ENCODE peak calls at places on chromosomes 5 and 9, in five cellular contexts. V, U, C, R and F are unnamed samples.

GRCh38 chr5:172973127-172973916 is 10.2 kb upstream of the ATP6V0E1 start:
- DNase-seq in R (no peak), U (no peak), C (no peak), V (no peak), F (no peak)

GRCh38 chr9:71644819-71645362 is 123.4 kb downstream of the CEMIP2 start:
- DNase-seq in C (no peak), V (no peak), R (no peak), U (no peak), F (no peak)

GRCh38 chr5:34674226-34674625 is 18.1 kb downstream of the RAI14 start:
- DNase-seq in U (no peak), V (peak), C (no peak), R (no peak), F (peak)

GRCh38 chr5:18744990-18745590 is 1110.8 kb downstream of the TAF11L14 start:
- DNase-seq in C (peak), V (no peak), U (no peak), R (no peak), F (no peak)

GRCh38 chr9:4298255-4299005 is 1.4 kb downstream of the GLIS3 start:
- DNase-seq in C (no peak), U (peak), V (peak), R (peak), F (no peak)

GRCh38 chr9:101737705-101738565 is 512 bp downstream of the GRIN3A start:
- DNase-seq in R (peak), U (peak), V (no peak), C (no peak), F (no peak)

GRCh38 chr5:120535900-120536299 is 71.8 kb downstream of the PRR16 start:
- DNase-seq in C (no peak), R (no peak), U (no peak), V (no peak), F (no peak)

GRCh38 chr9:12930906-12931305 is 156.1 kb downstream of the LURAP1L start:
- DNase-seq in R (peak), U (peak), V (peak), C (no peak), F (no peak)

GRCh38 chr5:67723873-67724272 is 491.7 kb upstream of the PIK3R1 start:
- DNase-seq in V (no peak), C (no peak), U (no peak), R (no peak), F (no peak)

GRCh38 chr9:69675563-69675962 is 3.4 kb upstream of the APBA1 start:
- DNase-seq in R (no peak), U (no peak), C (no peak), V (no peak), F (no peak)

GRCh38 chr5:54656261-54656728 is 138.7 kb downstream of the SNX18 start:
- DNase-seq in C (no peak), V (peak), R (no peak), U (no peak), F (no peak)

GRCh38 chr5:27388755-27389154 is 350.4 kb upstream of the CDH9 start:
- DNase-seq in C (no peak), U (no peak), R (no peak), V (no peak), F (no peak)

GRCh38 chr5:73783823-73784222 is 157.8 kb downstream of the ARHGEF28 start:
- DNase-seq in C (peak), U (peak), R (no peak), V (peak), F (no peak)

GRCh38 chr5:175548899-175549311 is 70.5 kb downstream of the SFXN1 start:
- DNase-seq in V (no peak), U (no peak), R (peak), C (no peak), F (no peak)

GRCh38 chr5:177346820-177347219 is 4.6 kb downstream of the LMAN2 start:
- DNase-seq in C (no peak), U (no peak), R (no peak), V (no peak), F (no peak)

GRCh38 chr5:51398875-51399635 is 15.8 kb downstream of the ISL1 start:
- DNase-seq in V (peak), U (no peak), C (no peak), R (peak), F (no peak)

GRCh38 chr5:124124711-124125229 is 612.8 kb downstream of the CSNK1G3 start:
- DNase-seq in C (no peak), V (peak), R (no peak), U (no peak), F (no peak)

GRCh38 chr5:145587308-145588071 is 247.7 kb downstream of the PRELID2 start:
- DNase-seq in R (no peak), U (peak), V (peak), C (no peak), F (peak)

GRCh38 chr5:10329808-10330481 is 22.2 kb upstream of the CMBL start:
- DNase-seq in C (no peak), V (peak), R (no peak), U (no peak), F (peak)

GRCh38 chr9:80797841-80798688 is 891.3 kb downstream of the TLE1 start:
- DNase-seq in C (no peak), V (peak), U (no peak), R (peak), F (peak)

GRCh38 chr9:114313186-114313585 is 9.7 kb upstream of the ORM1 start:
- DNase-seq in V (no peak), C (no peak), R (no peak), U (no peak), F (no peak)

GRCh38 chr9:95027914-95028854 is 289.3 kb downstream of the FANCC start:
- DNase-seq in C (peak), V (no peak), R (no peak), U (peak), F (no peak)

GRCh38 chr5:172150514-172151425 is 37.3 kb downstream of the STK10 start:
- DNase-seq in U (no peak), C (no peak), R (no peak), V (peak), F (no peak)

GRCh38 chr5:105101597-105101996 is 1539.0 kb upstream of the NUDT12 start:
- DNase-seq in C (no peak), U (no peak), R (no peak), V (peak), F (no peak)

GRCh38 chr5:116380615-116381014 is 194.0 kb downstream of the SEMA6A start:
- DNase-seq in U (no peak), C (no peak), R (no peak), V (no peak), F (no peak)

GRCh38 chr9:20322212-20322611 is 300.1 kb downstream of the MLLT3 start:
- DNase-seq in C (no peak), U (no peak), V (no peak), R (no peak), F (no peak)

GRCh38 chr9:15295761-15296405 is 11.1 kb downstream of the TTC39B start:
- DNase-seq in U (no peak), C (no peak), R (no peak), V (peak), F (no peak)